ENCODE peak calls at places on chromosomes 5 and 9, in six cellular contexts. One of them, this sample, is unnamed.

GRCh38 chr5:7330141-7330712 is 65.7 kb upstream of the ADCY2 start:
- DNase-seq in fibroblast of the conjunctiva: no peak
- DNase-seq in activated CD4-positive, alpha-beta T cell treated with anti-CD3 and anti-CD28 coated beads, Interleukin-2, amount 50 U/mL, for 48 hours: no peak
- DNase-seq in lower lobe of right lung: no peak
- DNase-seq in stimulated activated CD4-positive, alpha-beta T cell treated with anti-CD3 and anti-CD28 coated beads, Interleukin-1b, Interleukin-23, amount 100 ng/mL, for 24 hours: no peak
- DNase-seq in BE2C: no peak
- DNase-seq in this sample: no peak

GRCh38 chr5:77302653-77303052 is 92.2 kb downstream of the PDE8B start:
- DNase-seq in BE2C: no peak
- DNase-seq in lower lobe of right lung: no peak
- DNase-seq in activated CD4-positive, alpha-beta T cell treated with anti-CD3 and anti-CD28 coated beads, Interleukin-2, amount 50 U/mL, for 48 hours: no peak
- DNase-seq in stimulated activated CD4-positive, alpha-beta T cell treated with anti-CD3 and anti-CD28 coated beads, Interleukin-1b, Interleukin-23, amount 100 ng/mL, for 24 hours: no peak
- DNase-seq in fibroblast of the conjunctiva: no peak
- DNase-seq in this sample: no peak

GRCh38 chr5:39650234-39650816 is 225.5 kb upstream of the DAB2 start:
- DNase-seq in BE2C: no peak
- DNase-seq in stimulated activated CD4-positive, alpha-beta T cell treated with anti-CD3 and anti-CD28 coated beads, Interleukin-1b, Interleukin-23, amount 100 ng/mL, for 24 hours: no peak
- DNase-seq in lower lobe of right lung: no peak
- DNase-seq in fibroblast of the conjunctiva: peak; percentile 26
- DNase-seq in activated CD4-positive, alpha-beta T cell treated with anti-CD3 and anti-CD28 coated beads, Interleukin-2, amount 50 U/mL, for 48 hours: no peak
- DNase-seq in this sample: no peak

GRCh38 chr5:57410374-57411320 is 72.0 kb downstream of the ACTBL2 start:
- DNase-seq in activated CD4-positive, alpha-beta T cell treated with anti-CD3 and anti-CD28 coated beads, Interleukin-2, amount 50 U/mL, for 48 hours: no peak
- DNase-seq in stimulated activated CD4-positive, alpha-beta T cell treated with anti-CD3 and anti-CD28 coated beads, Interleukin-1b, Interleukin-23, amount 100 ng/mL, for 24 hours: no peak
- DNase-seq in BE2C: no peak
- DNase-seq in fibroblast of the conjunctiva: no peak
- DNase-seq in lower lobe of right lung: no peak
- DNase-seq in this sample: no peak

GRCh38 chr9:78383130-78383529 is 86.2 kb downstream of the PSAT1 start:
- DNase-seq in stimulated activated CD4-positive, alpha-beta T cell treated with anti-CD3 and anti-CD28 coated beads, Interleukin-1b, Interleukin-23, amount 100 ng/mL, for 24 hours: no peak
- DNase-seq in fibroblast of the conjunctiva: no peak
- DNase-seq in BE2C: no peak
- DNase-seq in lower lobe of right lung: no peak
- DNase-seq in activated CD4-positive, alpha-beta T cell treated with anti-CD3 and anti-CD28 coated beads, Interleukin-2, amount 50 U/mL, for 48 hours: no peak
- DNase-seq in this sample: no peak

GRCh38 chr5:139808481-139809330 is 13.1 kb downstream of the PSD2 start:
- DNase-seq in lower lobe of right lung: peak; percentile 47
- DNase-seq in stimulated activated CD4-positive, alpha-beta T cell treated with anti-CD3 and anti-CD28 coated beads, Interleukin-1b, Interleukin-23, amount 100 ng/mL, for 24 hours: peak; percentile 17
- DNase-seq in activated CD4-positive, alpha-beta T cell treated with anti-CD3 and anti-CD28 coated beads, Interleukin-2, amount 50 U/mL, for 48 hours: peak; percentile 50
- DNase-seq in fibroblast of the conjunctiva: no peak
- DNase-seq in BE2C: no peak
- DNase-seq in this sample: peak; percentile 2

GRCh38 chr5:41524174-41524573 is 13.8 kb upstream of the PLCXD3 start:
- DNase-seq in fibroblast of the conjunctiva: no peak
- DNase-seq in activated CD4-positive, alpha-beta T cell treated with anti-CD3 and anti-CD28 coated beads, Interleukin-2, amount 50 U/mL, for 48 hours: no peak
- DNase-seq in BE2C: peak; percentile 44
- DNase-seq in lower lobe of right lung: no peak
- DNase-seq in stimulated activated CD4-positive, alpha-beta T cell treated with anti-CD3 and anti-CD28 coated beads, Interleukin-1b, Interleukin-23, amount 100 ng/mL, for 24 hours: no peak
- DNase-seq in this sample: no peak

GRCh38 chr5:4855048-4855447 is 285.1 kb upstream of the ADAMTS16 start:
- DNase-seq in stimulated activated CD4-positive, alpha-beta T cell treated with anti-CD3 and anti-CD28 coated beads, Interleukin-1b, Interleukin-23, amount 100 ng/mL, for 24 hours: no peak
- DNase-seq in BE2C: no peak
- DNase-seq in lower lobe of right lung: no peak
- DNase-seq in activated CD4-positive, alpha-beta T cell treated with anti-CD3 and anti-CD28 coated beads, Interleukin-2, amount 50 U/mL, for 48 hours: no peak
- DNase-seq in fibroblast of the conjunctiva: no peak
- DNase-seq in this sample: no peak

GRCh38 chr5:82183828-82184227 is 94.3 kb downstream of the RPS23 start:
- DNase-seq in BE2C: peak; percentile 5
- DNase-seq in lower lobe of right lung: no peak
- DNase-seq in fibroblast of the conjunctiva: no peak
- DNase-seq in stimulated activated CD4-positive, alpha-beta T cell treated with anti-CD3 and anti-CD28 coated beads, Interleukin-1b, Interleukin-23, amount 100 ng/mL, for 24 hours: no peak
- DNase-seq in activated CD4-positive, alpha-beta T cell treated with anti-CD3 and anti-CD28 coated beads, Interleukin-2, amount 50 U/mL, for 48 hours: no peak
- DNase-seq in this sample: no peak

GRCh38 chr5:173721259-173722232 is 105.1 kb upstream of the BOD1 start:
- DNase-seq in lower lobe of right lung: no peak
- DNase-seq in BE2C: no peak
- DNase-seq in stimulated activated CD4-positive, alpha-beta T cell treated with anti-CD3 and anti-CD28 coated beads, Interleukin-1b, Interleukin-23, amount 100 ng/mL, for 24 hours: no peak
- DNase-seq in activated CD4-positive, alpha-beta T cell treated with anti-CD3 and anti-CD28 coated beads, Interleukin-2, amount 50 U/mL, for 48 hours: no peak
- DNase-seq in fibroblast of the conjunctiva: no peak
- DNase-seq in this sample: no peak

GRCh38 chr9:37639109-37639748 is 11.5 kb upstream of the FRMPD1 start:
- DNase-seq in fibroblast of the conjunctiva: peak; percentile 12
- DNase-seq in BE2C: no peak
- DNase-seq in activated CD4-positive, alpha-beta T cell treated with anti-CD3 and anti-CD28 coated beads, Interleukin-2, amount 50 U/mL, for 48 hours: no peak
- DNase-seq in stimulated activated CD4-positive, alpha-beta T cell treated with anti-CD3 and anti-CD28 coated beads, Interleukin-1b, Interleukin-23, amount 100 ng/mL, for 24 hours: no peak
- DNase-seq in lower lobe of right lung: no peak
- DNase-seq in this sample: no peak

GRCh38 chr5:152329896-152330295 is 75.2 kb downstream of the NMUR2 start:
- DNase-seq in lower lobe of right lung: no peak
- DNase-seq in stimulated activated CD4-positive, alpha-beta T cell treated with anti-CD3 and anti-CD28 coated beads, Interleukin-1b, Interleukin-23, amount 100 ng/mL, for 24 hours: no peak
- DNase-seq in BE2C: no peak
- DNase-seq in activated CD4-positive, alpha-beta T cell treated with anti-CD3 and anti-CD28 coated beads, Interleukin-2, amount 50 U/mL, for 48 hours: no peak
- DNase-seq in fibroblast of the conjunctiva: no peak
- DNase-seq in this sample: no peak

GRCh38 chr9:108885643-108886348 is 23.7 kb downstream of the ACTL7A start:
- DNase-seq in stimulated activated CD4-positive, alpha-beta T cell treated with anti-CD3 and anti-CD28 coated beads, Interleukin-1b, Interleukin-23, amount 100 ng/mL, for 24 hours: peak; percentile 38
- DNase-seq in lower lobe of right lung: no peak
- DNase-seq in BE2C: peak; percentile 60
- DNase-seq in fibroblast of the conjunctiva: peak; percentile 80
- DNase-seq in activated CD4-positive, alpha-beta T cell treated with anti-CD3 and anti-CD28 coated beads, Interleukin-2, amount 50 U/mL, for 48 hours: peak; percentile 66
- DNase-seq in this sample: peak; percentile 75

GRCh38 chr9:112629890-112630485 is 87.9 kb downstream of the INIP start:
- DNase-seq in activated CD4-positive, alpha-beta T cell treated with anti-CD3 and anti-CD28 coated beads, Interleukin-2, amount 50 U/mL, for 48 hours: no peak
- DNase-seq in stimulated activated CD4-positive, alpha-beta T cell treated with anti-CD3 and anti-CD28 coated beads, Interleukin-1b, Interleukin-23, amount 100 ng/mL, for 24 hours: no peak
- DNase-seq in lower lobe of right lung: no peak
- DNase-seq in fibroblast of the conjunctiva: no peak
- DNase-seq in BE2C: no peak
- DNase-seq in this sample: no peak

GRCh38 chr5:34639852-34640626 is 16.1 kb upstream of the RAI14 start:
- DNase-seq in BE2C: no peak
- DNase-seq in stimulated activated CD4-positive, alpha-beta T cell treated with anti-CD3 and anti-CD28 coated beads, Interleukin-1b, Interleukin-23, amount 100 ng/mL, for 24 hours: no peak
- DNase-seq in activated CD4-positive, alpha-beta T cell treated with anti-CD3 and anti-CD28 coated beads, Interleukin-2, amount 50 U/mL, for 48 hours: no peak
- DNase-seq in fibroblast of the conjunctiva: no peak
- DNase-seq in lower lobe of right lung: no peak
- DNase-seq in this sample: no peak

GRCh38 chr5:172644711-172645110 is 3.6 kb downstream of the NEURL1B start:
- DNase-seq in lower lobe of right lung: no peak
- DNase-seq in activated CD4-positive, alpha-beta T cell treated with anti-CD3 and anti-CD28 coated beads, Interleukin-2, amount 50 U/mL, for 48 hours: no peak
- DNase-seq in stimulated activated CD4-positive, alpha-beta T cell treated with anti-CD3 and anti-CD28 coated beads, Interleukin-1b, Interleukin-23, amount 100 ng/mL, for 24 hours: no peak
- DNase-seq in fibroblast of the conjunctiva: no peak
- DNase-seq in BE2C: no peak
- DNase-seq in this sample: no peak

GRCh38 chr5:147188200-147189108 is 46.4 kb upstream of the STK32A start:
- DNase-seq in stimulated activated CD4-positive, alpha-beta T cell treated with anti-CD3 and anti-CD28 coated beads, Interleukin-1b, Interleukin-23, amount 100 ng/mL, for 24 hours: peak; percentile 6
- DNase-seq in fibroblast of the conjunctiva: peak; percentile 40
- DNase-seq in lower lobe of right lung: no peak
- DNase-seq in BE2C: peak; percentile 67
- DNase-seq in activated CD4-positive, alpha-beta T cell treated with anti-CD3 and anti-CD28 coated beads, Interleukin-2, amount 50 U/mL, for 48 hours: peak; percentile 18
- DNase-seq in this sample: peak; percentile 39

GRCh38 chr5:180141068-180141660 is 67.8 kb downstream of the RASGEF1C start:
- DNase-seq in BE2C: no peak
- DNase-seq in stimulated activated CD4-positive, alpha-beta T cell treated with anti-CD3 and anti-CD28 coated beads, Interleukin-1b, Interleukin-23, amount 100 ng/mL, for 24 hours: no peak
- DNase-seq in activated CD4-positive, alpha-beta T cell treated with anti-CD3 and anti-CD28 coated beads, Interleukin-2, amount 50 U/mL, for 48 hours: no peak
- DNase-seq in fibroblast of the conjunctiva: no peak
- DNase-seq in lower lobe of right lung: no peak
- DNase-seq in this sample: no peak

GRCh38 chr5:166117062-166117743 is 2174.2 kb upstream of the WWC1 start:
- DNase-seq in lower lobe of right lung: no peak
- DNase-seq in activated CD4-positive, alpha-beta T cell treated with anti-CD3 and anti-CD28 coated beads, Interleukin-2, amount 50 U/mL, for 48 hours: no peak
- DNase-seq in fibroblast of the conjunctiva: no peak
- DNase-seq in stimulated activated CD4-positive, alpha-beta T cell treated with anti-CD3 and anti-CD28 coated beads, Interleukin-1b, Interleukin-23, amount 100 ng/mL, for 24 hours: no peak
- DNase-seq in BE2C: no peak
- DNase-seq in this sample: no peak

GRCh38 chr9:83154821-83155220 is 91.9 kb upstream of the RASEF start:
- DNase-seq in activated CD4-positive, alpha-beta T cell treated with anti-CD3 and anti-CD28 coated beads, Interleukin-2, amount 50 U/mL, for 48 hours: no peak
- DNase-seq in fibroblast of the conjunctiva: no peak
- DNase-seq in lower lobe of right lung: no peak
- DNase-seq in stimulated activated CD4-positive, alpha-beta T cell treated with anti-CD3 and anti-CD28 coated beads, Interleukin-1b, Interleukin-23, amount 100 ng/mL, for 24 hours: no peak
- DNase-seq in BE2C: no peak
- DNase-seq in this sample: no peak

GRCh38 chr9:89171693-89172092 is 6.9 kb downstream of the SHC3 start:
- DNase-seq in fibroblast of the conjunctiva: no peak
- DNase-seq in stimulated activated CD4-positive, alpha-beta T cell treated with anti-CD3 and anti-CD28 coated beads, Interleukin-1b, Interleukin-23, amount 100 ng/mL, for 24 hours: no peak
- DNase-seq in BE2C: no peak
- DNase-seq in lower lobe of right lung: no peak
- DNase-seq in activated CD4-positive, alpha-beta T cell treated with anti-CD3 and anti-CD28 coated beads, Interleukin-2, amount 50 U/mL, for 48 hours: no peak
- DNase-seq in this sample: no peak

GRCh38 chr5:126003309-126003708 is 419.9 kb upstream of the GRAMD2B start:
- DNase-seq in activated CD4-positive, alpha-beta T cell treated with anti-CD3 and anti-CD28 coated beads, Interleukin-2, amount 50 U/mL, for 48 hours: no peak
- DNase-seq in BE2C: peak; percentile 26
- DNase-seq in stimulated activated CD4-positive, alpha-beta T cell treated with anti-CD3 and anti-CD28 coated beads, Interleukin-1b, Interleukin-23, amount 100 ng/mL, for 24 hours: no peak
- DNase-seq in lower lobe of right lung: no peak
- DNase-seq in fibroblast of the conjunctiva: peak; percentile 89
- DNase-seq in this sample: peak; percentile 31

GRCh38 chr5:39521098-39521860 is 96.5 kb upstream of the DAB2 start:
- DNase-seq in stimulated activated CD4-positive, alpha-beta T cell treated with anti-CD3 and anti-CD28 coated beads, Interleukin-1b, Interleukin-23, amount 100 ng/mL, for 24 hours: no peak
- DNase-seq in BE2C: no peak
- DNase-seq in fibroblast of the conjunctiva: no peak
- DNase-seq in lower lobe of right lung: no peak
- DNase-seq in activated CD4-positive, alpha-beta T cell treated with anti-CD3 and anti-CD28 coated beads, Interleukin-2, amount 50 U/mL, for 48 hours: no peak
- DNase-seq in this sample: no peak

GRCh38 chr9:5626727-5627634 is 1.9 kb upstream of the RIC1 start:
- DNase-seq in stimulated activated CD4-positive, alpha-beta T cell treated with anti-CD3 and anti-CD28 coated beads, Interleukin-1b, Interleukin-23, amount 100 ng/mL, for 24 hours: peak; percentile 36
- DNase-seq in lower lobe of right lung: no peak
- DNase-seq in activated CD4-positive, alpha-beta T cell treated with anti-CD3 and anti-CD28 coated beads, Interleukin-2, amount 50 U/mL, for 48 hours: peak; percentile 49
- DNase-seq in fibroblast of the conjunctiva: peak; percentile 91
- DNase-seq in BE2C: peak; percentile 35
- DNase-seq in this sample: no peak

GRCh38 chr9:547309-547708 is 294.2 kb upstream of the DMRT1 start:
- DNase-seq in activated CD4-positive, alpha-beta T cell treated with anti-CD3 and anti-CD28 coated beads, Interleukin-2, amount 50 U/mL, for 48 hours: no peak
- DNase-seq in lower lobe of right lung: no peak
- DNase-seq in fibroblast of the conjunctiva: no peak
- DNase-seq in stimulated activated CD4-positive, alpha-beta T cell treated with anti-CD3 and anti-CD28 coated beads, Interleukin-1b, Interleukin-23, amount 100 ng/mL, for 24 hours: no peak
- DNase-seq in BE2C: no peak
- DNase-seq in this sample: no peak

GRCh38 chr5:107461770-107462169 is 209.0 kb downstream of the EFNA5 start:
- DNase-seq in stimulated activated CD4-positive, alpha-beta T cell treated with anti-CD3 and anti-CD28 coated beads, Interleukin-1b, Interleukin-23, amount 100 ng/mL, for 24 hours: no peak
- DNase-seq in fibroblast of the conjunctiva: no peak
- DNase-seq in lower lobe of right lung: no peak
- DNase-seq in activated CD4-positive, alpha-beta T cell treated with anti-CD3 and anti-CD28 coated beads, Interleukin-2, amount 50 U/mL, for 48 hours: no peak
- DNase-seq in BE2C: no peak
- DNase-seq in this sample: no peak

GRCh38 chr9:68418259-68418845 is 61.9 kb downstream of the PGM5 start:
- DNase-seq in activated CD4-positive, alpha-beta T cell treated with anti-CD3 and anti-CD28 coated beads, Interleukin-2, amount 50 U/mL, for 48 hours: no peak
- DNase-seq in BE2C: no peak
- DNase-seq in fibroblast of the conjunctiva: no peak
- DNase-seq in stimulated activated CD4-positive, alpha-beta T cell treated with anti-CD3 and anti-CD28 coated beads, Interleukin-1b, Interleukin-23, amount 100 ng/mL, for 24 hours: no peak
- DNase-seq in lower lobe of right lung: no peak
- DNase-seq in this sample: no peak

GRCh38 chr5:175671013-175671412 is 13.1 kb downstream of the HRH2 start:
- DNase-seq in stimulated activated CD4-positive, alpha-beta T cell treated with anti-CD3 and anti-CD28 coated beads, Interleukin-1b, Interleukin-23, amount 100 ng/mL, for 24 hours: no peak
- DNase-seq in BE2C: no peak
- DNase-seq in lower lobe of right lung: peak; percentile 63
- DNase-seq in fibroblast of the conjunctiva: no peak
- DNase-seq in activated CD4-positive, alpha-beta T cell treated with anti-CD3 and anti-CD28 coated beads, Interleukin-2, amount 50 U/mL, for 48 hours: no peak
- DNase-seq in this sample: no peak

GRCh38 chr5:33311893-33312292 is 128.9 kb upstream of the TARS1 start:
- DNase-seq in BE2C: no peak
- DNase-seq in fibroblast of the conjunctiva: peak; percentile 86
- DNase-seq in activated CD4-positive, alpha-beta T cell treated with anti-CD3 and anti-CD28 coated beads, Interleukin-2, amount 50 U/mL, for 48 hours: no peak
- DNase-seq in stimulated activated CD4-positive, alpha-beta T cell treated with anti-CD3 and anti-CD28 coated beads, Interleukin-1b, Interleukin-23, amount 100 ng/mL, for 24 hours: no peak
- DNase-seq in lower lobe of right lung: no peak
- DNase-seq in this sample: peak; percentile 69

GRCh38 chr5:79241535-79241979 is 5.6 kb downstream of the JMY start:
- DNase-seq in fibroblast of the conjunctiva: no peak
- DNase-seq in lower lobe of right lung: no peak
- DNase-seq in activated CD4-positive, alpha-beta T cell treated with anti-CD3 and anti-CD28 coated beads, Interleukin-2, amount 50 U/mL, for 48 hours: no peak
- DNase-seq in stimulated activated CD4-positive, alpha-beta T cell treated with anti-CD3 and anti-CD28 coated beads, Interleukin-1b, Interleukin-23, amount 100 ng/mL, for 24 hours: no peak
- DNase-seq in BE2C: no peak
- DNase-seq in this sample: peak; percentile 33

GRCh38 chr9:37942616-37943328 is 38.8 kb upstream of the SLC25A51 start:
- DNase-seq in lower lobe of right lung: peak; percentile 20
- DNase-seq in stimulated activated CD4-positive, alpha-beta T cell treated with anti-CD3 and anti-CD28 coated beads, Interleukin-1b, Interleukin-23, amount 100 ng/mL, for 24 hours: no peak
- DNase-seq in fibroblast of the conjunctiva: no peak
- DNase-seq in BE2C: no peak
- DNase-seq in activated CD4-positive, alpha-beta T cell treated with anti-CD3 and anti-CD28 coated beads, Interleukin-2, amount 50 U/mL, for 48 hours: no peak
- DNase-seq in this sample: no peak

GRCh38 chr5:17240487-17240886 is 23.1 kb downstream of the BASP1 start:
- DNase-seq in lower lobe of right lung: no peak
- DNase-seq in fibroblast of the conjunctiva: no peak
- DNase-seq in stimulated activated CD4-positive, alpha-beta T cell treated with anti-CD3 and anti-CD28 coated beads, Interleukin-1b, Interleukin-23, amount 100 ng/mL, for 24 hours: no peak
- DNase-seq in activated CD4-positive, alpha-beta T cell treated with anti-CD3 and anti-CD28 coated beads, Interleukin-2, amount 50 U/mL, for 48 hours: no peak
- DNase-seq in BE2C: no peak
- DNase-seq in this sample: no peak

GRCh38 chr5:82163459-82164108 is 114.6 kb downstream of the RPS23 start:
- DNase-seq in lower lobe of right lung: no peak
- DNase-seq in stimulated activated CD4-positive, alpha-beta T cell treated with anti-CD3 and anti-CD28 coated beads, Interleukin-1b, Interleukin-23, amount 100 ng/mL, for 24 hours: no peak
- DNase-seq in activated CD4-positive, alpha-beta T cell treated with anti-CD3 and anti-CD28 coated beads, Interleukin-2, amount 50 U/mL, for 48 hours: no peak
- DNase-seq in fibroblast of the conjunctiva: no peak
- DNase-seq in BE2C: no peak
- DNase-seq in this sample: no peak